ENCODE peak calls at places on chromosomes 11 and 22, in six cellular contexts. One of them, this sample, is unnamed.

GRCh38 chr11:23013509-23013908 is 153.2 kb upstream of the CCDC179 start:
- DNase-seq in hepatocyte: no peak
- DNase-seq in GM23338: no peak
- DNase-seq in IMR-90: peak; percentile 3
- DNase-seq in A549: no peak
- DNase-seq in neuronal stem cell: no peak
- DNase-seq in this sample: no peak

GRCh38 chr11:133040289-133040893 is 491.9 kb downstream of the OPCML start:
- DNase-seq in hepatocyte: peak; percentile 41
- DNase-seq in GM23338: no peak
- DNase-seq in IMR-90: peak; percentile 3
- DNase-seq in A549: no peak
- DNase-seq in neuronal stem cell: no peak
- DNase-seq in this sample: peak; percentile 40

GRCh38 chr11:17597770-17598169 is 50.7 kb downstream of the OTOG start:
- DNase-seq in hepatocyte: no peak
- DNase-seq in GM23338: no peak
- DNase-seq in IMR-90: no peak
- DNase-seq in A549: no peak
- DNase-seq in neuronal stem cell: no peak
- DNase-seq in this sample: no peak

GRCh38 chr11:208917-209260 is 1.4 kb downstream of the RIC8A start:
- DNase-seq in hepatocyte: no peak
- DNase-seq in GM23338: no peak
- DNase-seq in IMR-90: no peak
- DNase-seq in A549: no peak
- DNase-seq in neuronal stem cell: no peak
- DNase-seq in this sample: no peak

GRCh38 chr22:41757507-41757906 is 43.0 kb upstream of the CCDC134 start:
- DNase-seq in hepatocyte: no peak
- DNase-seq in GM23338: no peak
- DNase-seq in IMR-90: no peak
- DNase-seq in A549: no peak
- DNase-seq in neuronal stem cell: no peak
- DNase-seq in this sample: no peak

GRCh38 chr22:17079572-17079971 is 5.2 kb upstream of the IL17RA start:
- DNase-seq in hepatocyte: no peak
- DNase-seq in GM23338: no peak
- DNase-seq in IMR-90: peak; percentile 22
- DNase-seq in A549: no peak
- DNase-seq in neuronal stem cell: no peak
- DNase-seq in this sample: no peak

GRCh38 chr11:11464555-11464954 is 111.5 kb upstream of the CSNK2A3 start:
- DNase-seq in hepatocyte: no peak
- DNase-seq in GM23338: no peak
- DNase-seq in IMR-90: peak; percentile 34
- DNase-seq in A549: no peak
- DNase-seq in neuronal stem cell: no peak
- DNase-seq in this sample: no peak

GRCh38 chr22:17103351-17103750 is 17.8 kb downstream of the TMEM121B start:
- DNase-seq in hepatocyte: no peak
- DNase-seq in GM23338: no peak
- DNase-seq in IMR-90: no peak
- DNase-seq in A549: no peak
- DNase-seq in neuronal stem cell: no peak
- DNase-seq in this sample: no peak

GRCh38 chr11:57310630-57311086 is 14.1 kb downstream of the TNKS1BP1 start:
- DNase-seq in hepatocyte: peak; percentile 70
- DNase-seq in GM23338: no peak
- DNase-seq in IMR-90: peak; percentile 27
- DNase-seq in A549: no peak
- DNase-seq in neuronal stem cell: no peak
- DNase-seq in this sample: no peak

GRCh38 chr11:69295079-69295994 is 1.4 kb downstream of the MYEOV start:
- DNase-seq in hepatocyte: no peak
- DNase-seq in GM23338: no peak
- DNase-seq in IMR-90: no peak
- DNase-seq in A549: peak; percentile 55
- DNase-seq in neuronal stem cell: no peak
- DNase-seq in this sample: no peak

GRCh38 chr11:15170170-15170569 is 55.4 kb downstream of the INSC start:
- DNase-seq in hepatocyte: no peak
- DNase-seq in GM23338: no peak
- DNase-seq in IMR-90: peak; percentile 54
- DNase-seq in A549: no peak
- DNase-seq in neuronal stem cell: no peak
- DNase-seq in this sample: peak; percentile 30

GRCh38 chr11:129223701-129224149 is 31.6 kb upstream of the ARHGAP32 start:
- DNase-seq in hepatocyte: no peak
- DNase-seq in GM23338: no peak
- DNase-seq in IMR-90: peak; percentile 45
- DNase-seq in A549: no peak
- DNase-seq in neuronal stem cell: no peak
- DNase-seq in this sample: peak; percentile 62

GRCh38 chr11:127345819-127346459 is 345.4 kb upstream of the KIRREL3 start:
- DNase-seq in hepatocyte: peak; percentile 64
- DNase-seq in GM23338: peak; percentile 72
- DNase-seq in IMR-90: peak; percentile 33
- DNase-seq in A549: peak; percentile 24
- DNase-seq in neuronal stem cell: peak; percentile 39
- DNase-seq in this sample: peak; percentile 9

GRCh38 chr22:37051629-37052385 is at the start of gene KCTD17:
- DNase-seq in hepatocyte: peak; percentile 85
- DNase-seq in GM23338: peak; percentile 79
- DNase-seq in IMR-90: peak; percentile 59
- DNase-seq in A549: peak; percentile 53
- DNase-seq in neuronal stem cell: peak; percentile 54
- DNase-seq in this sample: peak; percentile 53

DNA sequence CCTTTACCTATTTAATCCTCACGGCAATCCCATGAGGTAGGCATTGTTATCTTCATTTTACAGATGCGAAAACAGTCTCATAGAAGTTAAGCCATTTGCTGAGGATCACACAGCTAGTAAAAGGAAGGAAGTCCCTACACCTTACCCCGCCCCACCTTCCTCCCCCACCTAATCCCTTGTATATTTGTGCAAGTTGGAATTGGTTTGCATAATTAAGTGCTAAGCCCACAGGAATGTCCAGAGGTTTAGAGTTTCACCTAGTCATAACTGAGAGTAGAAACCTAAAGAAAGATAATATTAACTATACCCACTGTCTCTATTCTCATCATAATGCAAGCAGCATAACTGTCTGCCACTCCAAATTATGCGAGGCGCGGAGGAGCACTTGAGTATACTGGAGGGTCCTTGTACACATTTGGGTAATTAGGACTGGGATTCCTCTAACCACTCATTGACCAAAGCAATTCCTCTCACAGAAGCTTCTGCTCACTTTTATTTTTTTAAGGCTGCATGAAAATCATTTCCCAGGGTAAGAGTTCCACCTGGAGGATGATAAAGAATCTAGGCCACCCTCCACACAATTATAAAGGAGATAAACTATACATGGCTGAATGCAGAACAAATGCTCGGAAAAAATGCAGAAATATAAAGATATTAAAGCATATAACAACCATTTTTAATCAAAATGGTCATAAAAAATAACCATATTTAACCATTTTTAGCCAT is 199.9 kb downstream of the FAM181B start:
- DNase-seq in hepatocyte: no peak
- DNase-seq in GM23338: no peak
- DNase-seq in IMR-90: no peak
- DNase-seq in A549: no peak
- DNase-seq in neuronal stem cell: no peak
- DNase-seq in this sample: peak; percentile 0
- H3K4me2 ChIP-seq in hepatocyte: no peak overlapping the region
- H3K4me2 ChIP-seq in GM23338: no peak overlapping the region
- H3K4me2 ChIP-seq in IMR-90: no peak overlapping the region
- H3K4me2 ChIP-seq in A549: no peak overlapping the region
- H3K4me2 ChIP-seq in neuronal stem cell: no peak overlapping the region
- H3K4me2 ChIP-seq in this sample: no peak overlapping the region

DNA sequence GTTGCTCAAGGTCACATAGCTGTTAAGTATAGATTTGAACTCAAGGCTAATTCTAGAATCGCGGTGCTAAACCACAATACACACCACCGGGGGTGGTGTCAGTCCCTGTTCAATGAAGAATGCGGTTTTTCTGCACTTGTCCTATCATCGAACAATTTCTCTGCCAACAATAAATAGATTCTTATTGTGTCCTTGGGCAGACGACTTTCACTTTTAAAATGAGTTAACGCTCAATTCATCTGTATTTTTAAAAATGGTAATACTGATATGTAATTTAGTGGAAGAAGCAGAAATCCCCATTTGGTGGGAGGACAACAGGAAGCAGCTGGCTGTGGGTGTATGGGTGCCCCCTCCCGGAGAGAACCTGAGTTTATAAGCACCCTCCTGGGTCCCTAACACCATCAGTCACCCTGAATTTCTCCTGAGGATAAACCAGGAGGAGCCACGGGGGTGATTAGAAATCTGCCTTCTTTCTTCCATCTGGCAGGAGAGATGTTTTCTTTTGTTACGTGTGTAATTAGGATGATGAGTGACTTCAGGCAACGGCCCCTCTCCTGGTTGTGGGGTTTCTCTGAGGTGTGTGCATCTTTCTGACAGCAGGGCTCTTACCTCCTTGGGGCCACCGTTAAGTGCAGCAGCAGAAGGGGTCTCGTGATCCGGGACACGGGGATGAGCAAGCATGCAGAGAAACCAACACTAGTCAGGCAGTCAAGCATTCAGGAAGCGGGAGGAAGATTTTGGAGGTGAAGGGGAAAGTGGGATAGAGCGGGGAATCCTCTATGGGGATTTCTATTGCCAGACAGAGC is 87.7 kb downstream of the GRAMD1B start:
- DNase-seq in hepatocyte: no peak
- DNase-seq in GM23338: no peak
- DNase-seq in IMR-90: no peak
- DNase-seq in A549: no peak
- DNase-seq in neuronal stem cell: no peak
- DNase-seq in this sample: no peak
- H3K4me2 ChIP-seq in hepatocyte: no peak overlapping the region
- H3K4me2 ChIP-seq in GM23338: peak overlapping the region; percentile 26
- H3K4me2 ChIP-seq in IMR-90: no peak overlapping the region
- H3K4me2 ChIP-seq in A549: no peak overlapping the region
- H3K4me2 ChIP-seq in neuronal stem cell: no peak overlapping the region
- H3K4me2 ChIP-seq in this sample: no peak overlapping the region

GRCh38 chr11:8631395-8632110 is 37.5 kb upstream of the STK33 start:
- DNase-seq in hepatocyte: peak; percentile 57
- DNase-seq in GM23338: no peak
- DNase-seq in IMR-90: peak; percentile 93
- DNase-seq in A549: no peak
- DNase-seq in neuronal stem cell: no peak
- DNase-seq in this sample: peak; percentile 62
- H3K4me2 ChIP-seq in hepatocyte: no peak overlapping the region
- H3K4me2 ChIP-seq in GM23338: no peak overlapping the region
- H3K4me2 ChIP-seq in IMR-90: peak overlapping the region; percentile 31
- H3K4me2 ChIP-seq in A549: no peak overlapping the region
- H3K4me2 ChIP-seq in neuronal stem cell: no peak overlapping the region
- H3K4me2 ChIP-seq in this sample: no peak overlapping the region

DNA sequence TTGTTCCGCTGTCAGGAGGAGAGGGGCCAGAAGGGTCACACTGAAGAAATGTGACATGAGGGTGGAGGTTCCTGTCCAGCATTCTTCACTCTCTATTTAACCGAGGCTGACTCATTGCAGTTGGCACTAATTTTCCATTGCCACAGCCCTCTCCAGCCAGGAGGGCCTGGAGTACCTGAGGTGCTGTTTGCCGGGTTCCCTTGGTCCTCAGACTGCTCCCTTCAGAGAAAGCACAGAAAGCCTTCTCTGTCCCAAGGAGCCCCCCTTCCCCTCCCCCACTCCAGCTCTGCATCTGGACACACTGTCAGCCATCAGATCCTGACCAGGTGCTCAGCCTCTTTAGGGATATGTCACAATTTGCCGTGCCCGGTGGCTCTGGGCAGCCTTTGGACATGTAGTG is 3.1 kb upstream of the C11orf91 start:
- DNase-seq in hepatocyte: no peak
- DNase-seq in GM23338: no peak
- DNase-seq in IMR-90: peak; percentile 35
- DNase-seq in A549: peak; percentile 44
- DNase-seq in neuronal stem cell: no peak
- DNase-seq in this sample: peak; percentile 76
- H3K4me2 ChIP-seq in hepatocyte: no peak overlapping the region
- H3K4me2 ChIP-seq in GM23338: no peak overlapping the region
- H3K4me2 ChIP-seq in IMR-90: no peak overlapping the region
- H3K4me2 ChIP-seq in A549: peak overlapping the region; percentile 86
- H3K4me2 ChIP-seq in neuronal stem cell: no peak overlapping the region
- H3K4me2 ChIP-seq in this sample: peak overlapping the region; percentile 2

GRCh38 chr11:77118086-77118485 is 10.0 kb upstream of the MYO7A start:
- DNase-seq in hepatocyte: no peak
- DNase-seq in GM23338: no peak
- DNase-seq in IMR-90: no peak
- DNase-seq in A549: no peak
- DNase-seq in neuronal stem cell: no peak
- DNase-seq in this sample: no peak

GRCh38 chr11:77117485-77117884 is 10.6 kb upstream of the MYO7A start:
- DNase-seq in hepatocyte: no peak
- DNase-seq in GM23338: no peak
- DNase-seq in IMR-90: no peak
- DNase-seq in A549: no peak
- DNase-seq in neuronal stem cell: no peak
- DNase-seq in this sample: no peak

GRCh38 chr11:77114089-77114463 is 11.4 kb downstream of the OMP start:
- DNase-seq in hepatocyte: no peak
- DNase-seq in GM23338: no peak
- DNase-seq in IMR-90: no peak
- DNase-seq in A549: no peak
- DNase-seq in neuronal stem cell: no peak
- DNase-seq in this sample: no peak

GRCh38 chr11:77115181-77115611 is 12.6 kb downstream of the OMP start:
- DNase-seq in hepatocyte: no peak
- DNase-seq in GM23338: peak; percentile 75
- DNase-seq in IMR-90: no peak
- DNase-seq in A549: peak; percentile 23
- DNase-seq in neuronal stem cell: no peak
- DNase-seq in this sample: no peak

DNA sequence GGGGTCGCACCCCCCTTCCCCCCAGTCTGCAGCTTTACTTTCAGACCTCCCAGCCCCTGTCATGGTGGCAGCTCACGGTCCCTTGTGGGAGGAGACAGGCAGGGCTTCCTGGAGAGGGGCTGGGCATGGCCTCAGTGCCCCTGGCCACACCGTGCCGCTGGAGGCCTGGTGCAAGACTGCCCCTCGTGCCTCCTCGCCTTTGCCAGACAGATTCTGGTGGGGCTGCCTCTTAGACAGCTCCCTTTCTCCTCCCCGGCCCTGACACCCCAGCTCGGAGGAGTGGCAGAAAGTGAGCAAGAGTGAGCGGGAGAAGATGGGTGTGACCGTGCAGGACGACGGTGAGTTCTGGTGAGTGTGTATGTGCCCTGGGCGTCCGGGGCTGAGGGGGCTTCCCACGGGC is 12.1 kb upstream of the MYO7A start:
- DNase-seq in hepatocyte: no peak
- DNase-seq in GM23338: no peak
- DNase-seq in IMR-90: no peak
- DNase-seq in A549: no peak
- DNase-seq in neuronal stem cell: no peak
- DNase-seq in this sample: no peak
- H3K4me2 ChIP-seq in hepatocyte: no peak overlapping the region
- H3K4me2 ChIP-seq in GM23338: no peak overlapping the region
- H3K4me2 ChIP-seq in IMR-90: no peak overlapping the region
- H3K4me2 ChIP-seq in A549: no peak overlapping the region
- H3K4me2 ChIP-seq in neuronal stem cell: no peak overlapping the region
- H3K4me2 ChIP-seq in this sample: no peak overlapping the region

This sample was measured in mammary epithelial cell.